ENCODE peak calls at places on chromosome 12, in six cellular contexts. X, G, E, U, P and R are unnamed samples.

GRCh38 chr12:26845057-26845666 is 12.2 kb upstream of the ITPR2 start:
- DNase-seq in P (peak; percentile 60), X (no peak), U (peak; percentile 50), E (peak; percentile 58), G (no peak), R (no peak)

GRCh38 chr12:3770891-3771290 is 18.0 kb upstream of the CRACR2A start:
- DNase-seq in P (no peak), X (no peak), U (no peak), E (peak; percentile 76), G (no peak), R (no peak)

GRCh38 chr12:6312529-6313325 is 2.2 kb downstream of the PLEKHG6 start:
- DNase-seq in X (no peak), G (no peak), P (no peak), E (no peak), U (no peak), R (no peak)

GRCh38 chr12:26740991-26741390 is 92.0 kb downstream of the ITPR2 start:
- DNase-seq in G (no peak), U (no peak), P (no peak), E (no peak), X (no peak), R (no peak)

GRCh38 chr12:89731614-89732013 is 23.0 kb upstream of the ATP2B1 start:
- DNase-seq in G (no peak), E (peak; percentile 65), U (no peak), P (peak; percentile 18), X (no peak), R (no peak)

GRCh38 chr12:2904260-2904659 is 13.6 kb downstream of the TULP3 start:
- DNase-seq in U (no peak), P (no peak), X (no peak), E (no peak), G (no peak), R (no peak)

GRCh38 chr12:57465030-57465746 is 5.6 kb downstream of the GLI1 start:
- DNase-seq in P (no peak), G (no peak), X (no peak), U (no peak), E (no peak), R (no peak)

GRCh38 chr12:124696689-124697476 is 129.5 kb upstream of the NCOR2 start:
- DNase-seq in P (no peak), G (no peak), E (no peak), U (no peak), X (no peak), R (no peak)

GRCh38 chr12:68001486-68002466 is 12.5 kb downstream of the IFNG-AS1 start:
- DNase-seq in X (no peak), P (no peak), G (no peak), E (no peak), U (no peak), R (no peak)

GRCh38 chr12:15801770-15802393 is 12.7 kb upstream of the EPS8 start:
- DNase-seq in P (no peak), X (no peak), U (no peak), E (no peak), G (no peak), R (no peak)

GRCh38 chr12:80325167-80325959 is 118.7 kb upstream of the PTPRQ start:
- DNase-seq in U (no peak), G (no peak), P (no peak), E (no peak), X (no peak), R (no peak)
- TF ChIP-seq CTCF in U (no peak), G (no peak), P (no peak), E (no peak), X (no peak), R (no peak)

GRCh38 chr12:113048716-113049127 is 7.8 kb upstream of the DTX1 start:
- DNase-seq in E (peak; percentile 60), G (no peak), P (peak; percentile 88), X (no peak), U (peak; percentile 89), R (no peak)
- TF ChIP-seq CTCF in E (peak; percentile 78), G (peak; percentile 76), P (peak; percentile 75), X (no peak), U (peak; percentile 90), R (peak; percentile 82)

DNA sequence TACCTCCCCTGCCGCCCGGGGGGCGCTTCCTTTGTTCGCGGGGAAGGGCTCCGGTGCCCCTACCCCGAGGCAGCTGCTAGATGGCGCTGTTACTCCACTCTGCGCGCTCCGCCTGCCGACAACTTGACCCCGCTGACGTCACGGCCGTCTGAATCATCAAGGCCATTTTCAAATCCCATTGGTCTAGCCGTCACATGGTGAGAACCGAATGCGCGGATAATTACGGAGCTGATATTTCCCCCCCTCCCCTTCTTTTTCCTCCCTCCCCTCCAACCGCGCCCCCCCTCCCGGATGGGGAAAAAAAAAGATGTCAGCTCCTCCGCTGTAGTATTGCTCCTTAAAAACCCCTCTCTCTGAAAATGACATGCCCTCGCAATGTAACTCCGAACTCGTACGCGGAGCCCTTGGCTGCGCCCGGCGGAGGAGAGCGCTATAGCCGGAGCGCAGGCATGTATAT is at the start of gene HOXC10:
- DNase-seq in P (peak; percentile 95), E (peak; percentile 15), X (no peak), U (peak; percentile 93), G (peak; percentile 6), R (no peak)
- TF ChIP-seq CTCF in P (peak; percentile 71), E (peak; percentile 58), X (no peak), U (peak; percentile 84), G (peak; percentile 14), R (peak; percentile 50)

GRCh38 chr12:49013403-49013802 is 5.2 kb downstream of the PRKAG1 start:
- DNase-seq in P (no peak), E (no peak), U (no peak), G (no peak), X (no peak), R (no peak)

GRCh38 chr12:49017764-49018281 is 753 bp downstream of the PRKAG1 start:
- DNase-seq in G (no peak), P (no peak), E (peak; percentile 32), X (no peak), U (no peak), R (no peak)

GRCh38 chr12:49018282-49019119 is at the start of gene PRKAG1:
- DNase-seq in E (peak; percentile 91), X (peak; percentile 97), U (peak; percentile 98), P (peak; percentile 91), G (peak; percentile 89), R (peak; percentile 98)

GRCh38 chr12:49012739-49013138 is 5.8 kb downstream of the PRKAG1 start:
- DNase-seq in G (no peak), X (no peak), U (no peak), P (no peak), E (no peak), R (no peak)

DNA sequence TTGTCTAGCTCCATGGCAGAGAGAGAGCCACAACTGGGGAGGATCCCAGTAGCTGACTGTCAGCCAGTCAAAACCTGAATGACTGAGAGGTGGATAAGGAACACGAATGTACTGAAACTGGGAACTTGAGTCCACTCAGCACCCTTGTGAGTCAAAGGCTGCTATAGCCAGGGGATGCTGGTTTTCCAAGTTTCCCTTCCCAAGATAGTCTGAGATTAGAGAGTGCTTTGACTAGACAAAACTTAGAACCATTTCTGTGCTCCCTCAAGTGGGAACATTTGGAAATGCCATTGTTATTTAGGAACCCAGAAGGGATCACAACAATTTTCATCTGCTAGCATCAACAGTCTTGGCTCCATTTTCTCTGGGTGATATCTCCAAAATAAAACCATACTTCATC is 4.0 kb downstream of the PRKAG1 start:
- DNase-seq in P (no peak), G (no peak), E (peak; percentile 20), X (no peak), U (no peak), R (no peak)
- TF ChIP-seq CTCF in P (no peak), G (no peak), E (peak; percentile 36), X (no peak), U (peak; percentile 15), R (peak; percentile 39)

GRCh38 chr12:52582489-52582888 is 8.8 kb upstream of the KRT74 start:
- DNase-seq in X (no peak), E (no peak), P (no peak), U (no peak), G (no peak), R (no peak)

GRCh38 chr12:52584156-52584682 is 10.6 kb upstream of the KRT74 start:
- DNase-seq in G (no peak), P (no peak), U (no peak), X (no peak), E (no peak), R (no peak)

GRCh38 chr12:52581481-52581880 is 7.8 kb upstream of the KRT74 start:
- DNase-seq in X (no peak), U (peak; percentile 53), E (peak; percentile 4), P (no peak), G (no peak), R (no peak)

GRCh38 chr12:52581066-52581465 is 7.4 kb upstream of the KRT74 start:
- DNase-seq in X (no peak), U (no peak), E (no peak), G (no peak), P (no peak), R (no peak)

GRCh38 chr12:52582971-52583456 is 9.4 kb upstream of the KRT74 start:
- DNase-seq in G (no peak), P (peak; percentile 78), E (peak; percentile 64), U (peak; percentile 88), X (no peak), R (no peak)
- TF ChIP-seq CTCF in G (no peak), P (peak; percentile 66), E (peak; percentile 84), U (peak; percentile 85), X (no peak), R (peak; percentile 77)

GRCh38 chr12:92065018-92065499 is 80.6 kb downstream of the BTG1 start:
- DNase-seq in P (no peak), G (no peak), X (no peak), U (peak; percentile 34), E (no peak), R (no peak)
- TF ChIP-seq CTCF in P (no peak), G (no peak), X (no peak), U (no peak), E (no peak), R (no peak)

DNA sequence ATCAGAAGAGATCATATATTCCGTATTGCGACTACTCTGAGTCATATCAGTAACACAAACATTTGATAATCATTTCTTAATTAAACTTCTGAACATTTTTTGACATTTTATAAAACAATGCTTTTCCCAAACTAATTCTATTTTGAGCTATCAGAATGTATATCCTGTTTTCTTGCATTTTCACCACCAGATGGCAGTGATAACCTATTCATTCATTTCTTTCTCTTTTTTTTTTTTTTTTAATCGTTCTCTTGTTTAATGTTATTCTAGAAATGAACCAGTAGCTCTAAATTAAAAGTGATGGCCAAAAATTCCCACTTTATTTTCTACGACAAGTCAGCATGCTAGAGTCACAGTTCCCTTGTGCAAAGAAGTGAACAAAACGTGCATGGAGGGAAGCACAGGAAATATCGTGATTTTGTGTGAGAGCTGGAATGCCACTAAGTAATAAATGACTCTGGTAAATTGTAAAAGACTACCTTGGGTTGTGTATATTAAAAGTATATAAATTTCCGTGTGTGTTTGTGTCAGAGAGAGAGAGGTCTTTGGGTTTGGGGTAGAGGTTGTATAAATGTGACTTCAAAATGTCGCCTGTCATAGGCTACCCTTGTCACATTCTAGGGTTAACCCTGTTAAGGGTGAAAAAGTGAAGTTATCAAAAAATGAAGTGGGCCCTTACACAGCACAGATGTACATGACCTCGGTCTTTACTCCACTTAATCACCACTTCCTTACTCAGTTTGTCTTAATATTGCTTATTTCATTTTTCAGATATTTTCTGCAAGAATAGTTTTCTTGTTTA is 40.4 kb upstream of the LDHB start:
- DNase-seq in G (no peak), E (peak; percentile 7), P (peak; percentile 42), U (no peak), X (no peak), R (no peak)
- TF ChIP-seq CTCF in G (peak; percentile 31), E (peak; percentile 13), P (peak; percentile 52), U (peak; percentile 84), X (no peak), R (peak; percentile 69)